ENCODE peak calls at places on chromosomes 2 and 18, in four cellular contexts. One of them, this sample, is unnamed.
A peak's percentile ranks its signal among the peaks of the same experiment; 100 is the strongest.

GRCh38 chr2:24910245-24910644 is 9.8 kb downstream of the ADCY3 start:
- DNase-seq in GM12878: no peak
- DNase-seq in K562: no peak
- DNase-seq in HepG2: no peak
- DNase-seq in this sample: no peak

GRCh38 chr2:64049633-64050220 is 30.5 kb upstream of the VPS54 start:
- DNase-seq in K562: peak; percentile 68
- DNase-seq in HepG2: peak; percentile 76
- DNase-seq in GM12878: peak; percentile 85
- DNase-seq in this sample: peak; percentile 66

GRCh38 chr18:28834889-28835288 is 658.0 kb upstream of the CDH2 start:
- DNase-seq in GM12878: no peak
- DNase-seq in HepG2: no peak
- DNase-seq in K562: no peak
- DNase-seq in this sample: no peak

GRCh38 chr2:237714690-237715458 is 83.7 kb upstream of the RBM44 start:
- DNase-seq in GM12878: no peak
- DNase-seq in K562: no peak
- DNase-seq in HepG2: peak; percentile 35
- DNase-seq in this sample: no peak

GRCh38 chr2:164954954-164955701 is at the start of gene SLC38A11:
- DNase-seq in K562: no peak
- DNase-seq in GM12878: no peak
- DNase-seq in HepG2: no peak
- DNase-seq in this sample: no peak

GRCh38 chr2:18777250-18777812 is 188.0 kb upstream of the NT5C1B start:
- DNase-seq in HepG2: peak; percentile 88
- DNase-seq in K562: no peak
- DNase-seq in GM12878: no peak
- DNase-seq in this sample: peak; percentile 23

GRCh38 chr2:26316041-26316440 is 29.9 kb upstream of the SELENOI start:
- DNase-seq in GM12878: no peak
- DNase-seq in K562: no peak
- DNase-seq in HepG2: peak; percentile 35
- DNase-seq in this sample: no peak

GRCh38 chr2:18262601-18263000 is 297.9 kb downstream of the RDH14 start:
- DNase-seq in K562: no peak
- DNase-seq in GM12878: no peak
- DNase-seq in HepG2: no peak
- DNase-seq in this sample: no peak

GRCh38 chr2:150280255-150280654 is 207.2 kb downstream of the RND3 start:
- DNase-seq in GM12878: no peak
- DNase-seq in K562: no peak
- DNase-seq in HepG2: no peak
- DNase-seq in this sample: no peak

GRCh38 chr18:79611040-79611681 is 68.4 kb upstream of the CTDP1 start:
- DNase-seq in HepG2: no peak
- DNase-seq in K562: peak; percentile 53
- DNase-seq in GM12878: no peak
- DNase-seq in this sample: no peak

GRCh38 chr2:28666496-28667184 is 85.0 kb upstream of the PPP1CB start:
- DNase-seq in HepG2: no peak
- DNase-seq in K562: no peak
- DNase-seq in GM12878: no peak
- DNase-seq in this sample: no peak

GRCh38 chr2:54895735-54896134 is 154.5 kb downstream of the RTN4 start:
- DNase-seq in HepG2: no peak
- DNase-seq in GM12878: no peak
- DNase-seq in K562: no peak
- DNase-seq in this sample: no peak

GRCh38 chr2:60984717-60985116 is 32.8 kb upstream of the PEX13 start:
- DNase-seq in HepG2: no peak
- DNase-seq in K562: no peak
- DNase-seq in GM12878: no peak
- DNase-seq in this sample: no peak

GRCh38 chr2:64792995-64793639 is 139.4 kb upstream of the SERTAD2 start:
- DNase-seq in HepG2: no peak
- DNase-seq in GM12878: no peak
- DNase-seq in K562: no peak
- DNase-seq in this sample: no peak

GRCh38 chr2:64153811-64154210 is 9.6 kb upstream of the PELI1 start:
- DNase-seq in GM12878: no peak
- DNase-seq in K562: peak; percentile 37
- DNase-seq in HepG2: no peak
- DNase-seq in this sample: no peak

GRCh38 chr2:196849895-196850294 is 40.7 kb upstream of the C2orf66 start:
- DNase-seq in HepG2: peak; percentile 14
- DNase-seq in K562: peak; percentile 5
- DNase-seq in GM12878: no peak
- DNase-seq in this sample: peak; percentile 39

GRCh38 chr2:166926657-166927056 is 38.4 kb downstream of the XIRP2 start:
- DNase-seq in GM12878: no peak
- DNase-seq in HepG2: no peak
- DNase-seq in K562: no peak
- DNase-seq in this sample: no peak

GRCh38 chr2:101843471-101843870 is 146.0 kb downstream of the MAP4K4 start:
- DNase-seq in HepG2: no peak
- DNase-seq in GM12878: no peak
- DNase-seq in K562: no peak
- DNase-seq in this sample: no peak

GRCh38 chr18:54825626-54826344 is 2.5 kb upstream of the RAB27B start:
- DNase-seq in K562: no peak
- DNase-seq in HepG2: no peak
- DNase-seq in GM12878: no peak
- DNase-seq in this sample: no peak

GRCh38 chr2:26786207-26787023 is 559 bp downstream of the CENPA start:
- DNase-seq in K562: peak; percentile 44
- DNase-seq in GM12878: no peak
- DNase-seq in HepG2: no peak
- DNase-seq in this sample: no peak

GRCh38 chr2:109558076-109558882 is 55.5 kb downstream of the SEPTIN10 start:
- DNase-seq in K562: peak; percentile 4
- DNase-seq in GM12878: no peak
- DNase-seq in HepG2: peak; percentile 96
- DNase-seq in this sample: no peak

GRCh38 chr2:162885281-162886070 is 46.9 kb upstream of the KCNH7 start:
- DNase-seq in GM12878: no peak
- DNase-seq in HepG2: no peak
- DNase-seq in K562: no peak
- DNase-seq in this sample: no peak

GRCh38 chr2:172647439-172647838 is 88.2 kb upstream of the RAPGEF4 start:
- DNase-seq in HepG2: no peak
- DNase-seq in K562: no peak
- DNase-seq in GM12878: no peak
- DNase-seq in this sample: no peak

GRCh38 chr18:71598374-71598773 is 945.8 kb downstream of the CBLN2 start:
- DNase-seq in K562: no peak
- DNase-seq in HepG2: no peak
- DNase-seq in GM12878: no peak
- DNase-seq in this sample: no peak

GRCh38 chr2:54240515-54241219 is 15.4 kb downstream of the TSPYL6 start:
- DNase-seq in GM12878: no peak
- DNase-seq in K562: no peak
- DNase-seq in HepG2: no peak
- DNase-seq in this sample: no peak

GRCh38 chr2:14747447-14747846 is 114.9 kb downstream of the LRATD1 start:
- DNase-seq in K562: no peak
- DNase-seq in HepG2: no peak
- DNase-seq in GM12878: no peak
- DNase-seq in this sample: no peak

GRCh38 chr2:95311821-95312542 is 14.8 kb downstream of the KCNIP3 start:
- DNase-seq in HepG2: no peak
- DNase-seq in GM12878: no peak
- DNase-seq in K562: no peak
- DNase-seq in this sample: no peak

GRCh38 chr2:71647346-71647745 is 194.0 kb downstream of the DYSF start:
- DNase-seq in K562: no peak
- DNase-seq in GM12878: no peak
- DNase-seq in HepG2: no peak
- DNase-seq in this sample: no peak

GRCh38 chr2:118723394-118723793 is 124.1 kb downstream of the EN1 start:
- DNase-seq in HepG2: no peak
- DNase-seq in K562: no peak
- DNase-seq in GM12878: no peak
- DNase-seq in this sample: no peak

GRCh38 chr2:118722976-118723375 is 124.5 kb downstream of the EN1 start:
- DNase-seq in GM12878: no peak
- DNase-seq in HepG2: no peak
- DNase-seq in K562: no peak
- DNase-seq in this sample: no peak

GRCh38 chr2:118718921-118719320 is 128.5 kb downstream of the EN1 start:
- DNase-seq in HepG2: no peak
- DNase-seq in K562: no peak
- DNase-seq in GM12878: no peak
- DNase-seq in this sample: no peak

GRCh38 chr2:118720866-118721265 is 126.6 kb downstream of the EN1 start:
- DNase-seq in HepG2: no peak
- DNase-seq in K562: no peak
- DNase-seq in GM12878: no peak
- DNase-seq in this sample: no peak

DNA sequence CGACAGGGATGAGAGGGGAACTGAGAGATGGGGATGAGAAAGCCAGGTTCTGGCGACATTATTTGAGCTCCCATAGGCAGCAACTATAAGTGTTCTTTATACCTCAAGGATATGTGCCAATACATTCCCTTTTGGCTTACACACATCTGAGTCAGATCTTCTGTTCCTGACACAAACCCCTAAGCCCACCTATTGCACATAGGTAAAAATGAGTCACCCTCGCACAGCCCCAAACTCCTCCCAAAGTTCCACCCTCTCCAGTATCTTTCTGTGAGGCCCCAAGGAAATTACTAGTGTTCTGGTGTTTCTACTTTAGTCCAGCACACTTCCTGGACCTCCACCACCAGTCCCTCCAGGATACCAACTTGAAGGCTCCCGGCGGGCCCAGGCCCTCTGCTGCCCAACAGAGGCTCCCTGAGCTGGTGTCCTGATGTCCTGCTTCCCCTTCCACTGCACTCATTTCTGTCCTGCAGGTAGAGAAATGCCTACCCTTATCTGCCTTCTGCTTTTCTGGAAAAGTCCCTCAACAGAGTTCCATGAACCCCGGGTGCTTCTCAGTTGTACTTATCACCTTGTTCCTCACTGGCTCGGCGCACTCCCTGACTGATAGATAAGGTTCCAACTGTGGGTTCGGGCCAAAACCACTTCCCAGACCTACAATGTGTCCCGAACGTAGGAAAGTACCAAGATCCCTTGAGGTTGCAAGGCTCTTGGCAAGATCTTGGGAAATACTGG is 125.5 kb downstream of the EN1 start:
- DNase-seq in K562: peak; percentile 84
- DNase-seq in GM12878: no peak
- DNase-seq in HepG2: no peak
- DNase-seq in this sample: no peak
- TF ChIP-seq FOXK2 in K562: no peak
- TF ChIP-seq FOXK2 in GM12878: no peak
- TF ChIP-seq FOXK2 in HepG2: no peak
- TF ChIP-seq FOXK2 in this sample: no peak

GRCh38 chr2:231640646-231641111 is 48.0 kb downstream of the TEX44 start:
- DNase-seq in HepG2: no peak
- DNase-seq in K562: peak; percentile 41
- DNase-seq in GM12878: no peak
- DNase-seq in this sample: no peak
- TF ChIP-seq SP1 in HepG2: no peak
- TF ChIP-seq SP1 in K562: no peak
- TF ChIP-seq SP1 in GM12878: no peak
- TF ChIP-seq SP1 in this sample: no peak

GRCh38 chr2:85255813-85256581 is 71.8 kb downstream of the TGOLN2 start:
- DNase-seq in K562: no peak
- DNase-seq in HepG2: peak; percentile 58
- DNase-seq in GM12878: no peak
- DNase-seq in this sample: no peak
- TF ChIP-seq FOXK2 in K562: no peak
- TF ChIP-seq FOXK2 in HepG2: no peak
- TF ChIP-seq FOXK2 in GM12878: no peak
- TF ChIP-seq FOXK2 in this sample: no peak

GRCh38 chr2:56571074-56571473 is 387.3 kb downstream of the CCDC85A start:
- DNase-seq in K562: no peak
- DNase-seq in HepG2: no peak
- DNase-seq in GM12878: no peak
- DNase-seq in this sample: no peak

DNA sequence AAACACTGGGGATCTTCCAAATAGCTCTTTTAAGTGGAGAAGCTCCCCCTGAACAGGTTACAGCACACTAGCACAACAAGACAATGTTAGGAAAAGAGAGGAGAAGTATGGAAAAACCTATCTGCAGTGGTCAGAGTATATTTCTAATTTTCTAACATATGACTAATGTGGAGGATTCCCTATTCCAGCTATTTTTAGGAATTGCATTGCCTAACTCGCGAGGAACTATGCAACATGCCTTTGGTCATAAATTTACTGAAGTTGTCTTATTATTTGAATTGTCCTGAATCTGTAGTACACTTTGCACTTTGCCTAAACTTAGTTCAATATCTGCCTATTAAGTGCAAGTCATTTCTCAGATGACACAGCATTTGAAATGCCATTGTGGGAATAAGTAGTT is 381.4 kb downstream of the CCDC85A start:
- DNase-seq in HepG2: no peak
- DNase-seq in GM12878: no peak
- DNase-seq in K562: no peak
- DNase-seq in this sample: no peak
- TF ChIP-seq SP1 in HepG2: no peak
- TF ChIP-seq SP1 in GM12878: no peak
- TF ChIP-seq SP1 in K562: no peak
- TF ChIP-seq SP1 in this sample: no peak

This sample was measured in HEK293T.